ENCODE peak calls at places on chromosome 3, in eight cellular contexts. D is IMR-90; G is progenitor cell of endocrine pancreas; Q is CD8-positive, alpha-beta memory T cell; P is GM13977; A is stomach; L is amniotic stem cell; X is T1000. S is an unnamed sample.

GRCh38 chr3:127150915-127151564 is 41.9 kb upstream of the PRR23E start:
- DNase-seq in L (no peak), A (peak; percentile 25), Q (no peak), P (no peak), G (no peak), D (no peak), X (no peak), S (no peak)

GRCh38 chr3:63961891-63962290 is 49.7 kb upstream of the SCAANT1 start:
- DNase-seq in A (no peak), Q (no peak), P (peak; percentile 26), L (no peak), D (peak; percentile 68), X (no peak), G (no peak), S (no peak)

GRCh38 chr3:10334042-10334441 is 13.1 kb upstream of the SEC13 start:
- DNase-seq in D (no peak), P (no peak), A (no peak), X (no peak), G (no peak), L (no peak), Q (no peak), S (no peak)

GRCh38 chr3:22117751-22118346 is 366.8 kb upstream of the ZNF385D start:
- DNase-seq in D (peak; percentile 62), L (peak; percentile 22), A (no peak), G (no peak), P (no peak), X (no peak), Q (no peak), S (peak; percentile 8)

GRCh38 chr3:150871192-150871591 is 34.0 kb downstream of the MINDY4B start:
- DNase-seq in D (peak; percentile 7), Q (no peak), P (no peak), X (no peak), G (no peak), L (no peak), A (no peak), S (no peak)

GRCh38 chr3:107753494-107753893 is 230.7 kb downstream of the BBX start:
- DNase-seq in G (peak; percentile 15), P (no peak), Q (no peak), A (peak; percentile 35), X (no peak), L (no peak), D (peak; percentile 30), S (no peak)

GRCh38 chr3:184727357-184728060 is 15.6 kb upstream of the MAGEF1 start:
- DNase-seq in P (peak; percentile 80), X (no peak), L (peak; percentile 10), A (peak; percentile 71), G (peak; percentile 34), D (peak; percentile 72), Q (no peak), S (no peak)

GRCh38 chr3:11168881-11169805 is 14.8 kb downstream of the HRH1 start:
- DNase-seq in L (no peak), A (no peak), D (peak; percentile 67), P (no peak), Q (no peak), G (no peak), X (no peak), S (no peak)

GRCh38 chr3:167996514-167996913 is 99.2 kb downstream of the GOLIM4 start:
- DNase-seq in X (no peak), Q (no peak), A (no peak), L (no peak), P (no peak), D (no peak), G (no peak), S (no peak)

GRCh38 chr3:158079599-158079998 is 26.6 kb downstream of the SHOX2 start:
- DNase-seq in X (no peak), G (no peak), L (no peak), D (no peak), P (no peak), Q (no peak), A (no peak), S (no peak)

GRCh38 chr3:107367353-107367752 is 9.9 kb upstream of the CCDC54 start:
- DNase-seq in D (peak; percentile 88), X (peak; percentile 14), P (no peak), L (peak; percentile 12), G (no peak), A (no peak), Q (no peak), S (peak; percentile 10)

GRCh38 chr3:32239638-32240550 is 1.4 kb downstream of the CMTM8 start:
- DNase-seq in P (peak; percentile 63), X (no peak), D (no peak), Q (peak; percentile 53), G (peak; percentile 29), A (peak; percentile 61), L (no peak), S (no peak)

GRCh38 chr3:123349566-123350450 is 99.1 kb downstream of the ADCY5 start:
- DNase-seq in L (no peak), X (no peak), P (no peak), Q (no peak), D (no peak), G (no peak), A (no peak), S (no peak)

GRCh38 chr3:141105828-141106628 is 54.9 kb downstream of the SPSB4 start:
- DNase-seq in Q (peak; percentile 69), X (peak; percentile 18), D (peak; percentile 86), P (peak; percentile 74), A (peak; percentile 79), G (peak; percentile 38), L (peak; percentile 82), S (peak; percentile 31)

GRCh38 chr3:6809349-6809748 is 51.6 kb upstream of the GRM7 start:
- DNase-seq in A (no peak), X (no peak), P (no peak), Q (no peak), L (no peak), G (no peak), D (no peak), S (no peak)

GRCh38 chr3:12471228-12471627 is 13.1 kb upstream of the TSEN2 start:
- DNase-seq in Q (no peak), G (no peak), L (no peak), X (peak; percentile 30), D (no peak), P (no peak), A (no peak), S (no peak)

GRCh38 chr3:122004123-122004522 is 17.9 kb downstream of the ILDR1 start:
- DNase-seq in L (no peak), G (no peak), P (no peak), A (no peak), Q (no peak), D (no peak), X (no peak), S (no peak)

GRCh38 chr3:150414273-150414672 is 6.2 kb downstream of the TSC22D2 start:
- DNase-seq in D (peak; percentile 58), A (no peak), G (no peak), Q (no peak), L (peak; percentile 17), X (no peak), P (no peak), S (no peak)

GRCh38 chr3:84141571-84141970 is 817.2 kb upstream of the CADM2 start:
- DNase-seq in A (no peak), X (no peak), D (peak; percentile 41), G (no peak), L (no peak), Q (no peak), P (no peak), S (no peak)

GRCh38 chr3:111738238-111738637 is 120.8 kb upstream of the PHLDB2 start:
- DNase-seq in D (no peak), Q (no peak), P (no peak), G (no peak), A (no peak), L (no peak), X (no peak), S (no peak)

GRCh38 chr3:80079886-80080285 is 312.1 kb upstream of the ROBO1 start:
- DNase-seq in X (no peak), D (no peak), Q (no peak), A (no peak), L (no peak), P (no peak), G (no peak), S (no peak)

GRCh38 chr3:49966233-49966942 is 26.4 kb downstream of the RBM6 start:
- DNase-seq in A (no peak), P (no peak), L (no peak), D (no peak), Q (no peak), X (no peak), G (no peak), S (no peak)

S was measured in BJ.